ENCODE peak calls at places on chromosomes 2 and 18, in eight cellular contexts. O is HCT116, R is GM23248, Z is PC-3, Q is GM23338, C is neural progenitor cell, X is MM.1S, M is SK-N-SH. S is an unnamed sample.

GRCh38 chr18:71426441-71426840 is 1117.7 kb downstream of the CBLN2 start:
- DNase-seq in O (no peak), R (no peak), Z (no peak), Q (no peak), C (no peak), X (no peak), M (no peak), S (no peak)

GRCh38 chr2:55014962-55015939 is 35.0 kb downstream of the RTN4 start:
- DNase-seq in O (peak; percentile 54), R (peak; percentile 88), Z (peak; percentile 83), Q (peak; percentile 66), C (peak; percentile 52), X (peak; percentile 57), M (peak; percentile 55), S (peak; percentile 79)

GRCh38 chr2:121212661-121213325 is 72.2 kb downstream of the TFCP2L1 start:
- DNase-seq in O (no peak), R (no peak), Z (no peak), Q (peak; percentile 50), C (no peak), X (no peak), M (no peak), S (no peak)

GRCh38 chr2:158602027-158602426 is 145.3 kb downstream of the PKP4 start:
- DNase-seq in O (no peak), R (no peak), Z (no peak), Q (no peak), C (no peak), X (no peak), M (no peak), S (no peak)

GRCh38 chr18:63994783-63995399 is 25.0 kb downstream of the SERPINB8 start:
- DNase-seq in O (peak; percentile 22), R (peak; percentile 78), Z (peak; percentile 62), Q (peak; percentile 78), C (peak; percentile 61), X (peak; percentile 32), M (peak; percentile 72), S (peak; percentile 67)

GRCh38 chr2:122168799-122169198 is 413.3 kb downstream of the TSN start:
- DNase-seq in O (no peak), R (peak; percentile 23), Z (peak; percentile 12), Q (peak; percentile 42), C (peak; percentile 13), X (no peak), M (peak; percentile 34), S (no peak)

GRCh38 chr18:22668496-22668895 is 250.8 kb upstream of the CTAGE1 start:
- DNase-seq in O (no peak), R (peak; percentile 48), Z (no peak), Q (no peak), C (no peak), X (no peak), M (no peak), S (no peak)

GRCh38 chr2:73575280-73575679 is 66.9 kb downstream of the NAT8 start:
- DNase-seq in O (no peak), R (no peak), Z (no peak), Q (no peak), C (no peak), X (no peak), M (no peak), S (no peak)

GRCh38 chr2:200747668-200748618 is 63.8 kb upstream of the BZW1 start:
- DNase-seq in O (no peak), R (no peak), Z (peak; percentile 69), Q (no peak), C (no peak), X (peak; percentile 64), M (no peak), S (peak; percentile 59)

GRCh38 chr2:3024401-3024935 is 353.1 kb downstream of the EIPR1 start:
- DNase-seq in O (no peak), R (no peak), Z (no peak), Q (peak; percentile 31), C (no peak), X (no peak), M (no peak), S (no peak)

GRCh38 chr2:211494085-211494484 is 937.7 kb downstream of the CPS1 start:
- DNase-seq in O (no peak), R (no peak), Z (no peak), Q (no peak), C (no peak), X (no peak), M (no peak), S (no peak)

GRCh38 chr2:206193643-206194382 is 34.1 kb downstream of the EEF1B2 start:
- DNase-seq in O (no peak), R (no peak), Z (no peak), Q (no peak), C (no peak), X (no peak), M (no peak), S (no peak)

GRCh38 chr2:112811841-112812306 is 24.7 kb downstream of the IL1B start:
- DNase-seq in O (no peak), R (peak; percentile 74), Z (peak; percentile 78), Q (no peak), C (no peak), X (no peak), M (no peak), S (peak; percentile 29)

GRCh38 chr2:14720319-14720718 is 87.8 kb downstream of the LRATD1 start:
- DNase-seq in O (no peak), R (peak; percentile 29), Z (peak; percentile 60), Q (no peak), C (no peak), X (no peak), M (no peak), S (no peak)

GRCh38 chr2:225458431-225459117 is 59.1 kb downstream of the NYAP2 start:
- DNase-seq in O (no peak), R (no peak), Z (no peak), Q (no peak), C (no peak), X (peak; percentile 49), M (no peak), S (no peak)
- H3K4me2 ChIP-seq in O (no peak overlapping the region), R (no peak overlapping the region), Z (no peak overlapping the region), Q (no peak overlapping the region), C (no peak overlapping the region), X (peak overlapping the region; percentile 63), M (no peak overlapping the region), S (peak overlapping the region; percentile 43)

DNA sequence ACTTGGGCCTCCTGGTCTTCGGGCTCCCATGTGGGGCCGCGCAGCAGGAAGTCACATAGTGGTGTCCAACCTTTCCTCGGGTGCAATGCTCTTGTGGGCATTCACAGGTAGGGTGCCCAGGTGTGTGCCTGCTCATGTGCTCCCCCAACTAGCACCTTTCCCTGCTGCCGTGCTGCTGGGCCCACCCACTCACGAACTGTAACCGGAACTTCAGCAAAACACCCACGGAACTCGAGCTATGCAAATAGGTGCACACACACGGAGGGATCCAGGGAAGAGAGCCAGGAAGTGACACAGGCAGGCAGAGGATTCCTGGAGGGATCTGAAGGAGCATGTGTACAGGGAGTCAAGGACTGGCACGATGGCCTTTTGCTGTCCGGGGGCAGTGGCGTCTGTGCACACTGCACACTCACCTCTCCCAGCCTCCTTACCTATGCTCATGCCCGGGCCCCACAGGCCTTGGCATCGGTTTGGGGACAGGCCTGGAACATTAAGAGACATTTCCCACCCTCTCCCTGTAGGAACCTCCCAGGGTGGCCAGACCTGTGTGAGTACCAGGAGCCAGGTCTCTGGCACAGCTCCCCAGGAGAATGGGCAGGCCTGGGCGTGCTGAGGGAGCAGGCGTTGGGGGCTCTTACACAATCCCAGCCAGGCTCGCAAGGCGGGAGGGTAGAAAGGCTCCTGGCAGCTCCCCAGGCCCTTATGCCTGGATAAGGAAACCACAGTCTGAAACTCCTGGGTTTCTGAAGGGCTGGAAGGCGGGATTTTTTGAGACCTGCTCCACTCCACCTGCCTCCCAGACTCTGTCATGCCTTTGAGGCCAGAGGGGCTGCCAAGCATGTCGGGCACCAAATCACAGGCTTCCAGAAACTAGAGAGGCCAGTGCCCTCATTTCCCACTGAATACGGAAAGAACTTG is 6.6 kb upstream of the PTMA start:
- DNase-seq in O (no peak), R (peak; percentile 65), Z (no peak), Q (no peak), C (peak; percentile 2), X (no peak), M (no peak), S (peak; percentile 61)
- TF ChIP-seq EZH2phosphoT487 in O (no peak), R (no peak), Z (no peak), Q (no peak), C (no peak), X (no peak), M (no peak), S (no peak)

DNA sequence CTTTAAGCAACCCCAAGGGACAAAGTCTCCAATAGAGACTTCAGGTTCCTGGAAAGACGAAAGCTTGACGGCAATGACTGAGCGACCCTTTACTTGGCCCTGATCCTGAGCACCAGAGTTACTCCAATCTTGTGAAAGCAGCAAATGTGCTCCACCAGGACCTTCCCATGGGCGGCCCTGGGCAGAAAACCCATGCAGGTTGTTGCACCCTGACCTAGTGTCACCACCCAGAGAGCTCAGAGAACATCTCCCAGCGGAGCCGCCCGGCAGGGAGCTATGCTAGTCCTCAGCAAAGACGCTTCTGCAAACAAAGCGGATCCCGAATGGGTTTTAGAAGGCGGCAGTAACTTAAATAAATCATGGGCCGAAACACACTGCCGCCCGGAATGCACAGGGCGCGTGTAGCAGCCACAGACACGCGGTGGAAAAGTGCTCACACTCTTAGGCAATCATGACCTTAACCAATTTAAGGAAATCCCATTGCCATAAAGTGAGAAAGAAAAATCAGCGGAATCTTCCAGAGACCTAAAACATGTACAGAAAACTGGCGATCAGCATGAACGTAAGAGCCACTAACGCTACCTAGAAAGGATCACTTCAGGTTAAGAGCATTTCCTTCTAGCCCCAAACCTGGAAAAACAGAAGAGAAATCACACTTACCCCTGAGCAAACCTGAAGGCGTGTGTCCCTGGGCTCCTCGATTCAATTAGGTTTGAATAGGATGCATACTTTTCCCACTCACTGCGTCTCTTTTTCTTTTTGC is 490 bp downstream of the COL6A3 start:
- DNase-seq in O (no peak), R (peak; percentile 69), Z (no peak), Q (no peak), C (no peak), X (no peak), M (no peak), S (no peak)
- H3K4me3 ChIP-seq in O (no peak overlapping the region), R (peak overlapping the region; percentile 98), Z (no peak overlapping the region), Q (no peak overlapping the region), C (no peak overlapping the region), X (no peak overlapping the region), M (no peak overlapping the region), S (peak overlapping the region; percentile 69)

GRCh38 chr2:186691900-186692299 is 2.0 kb upstream of the FAM171B start:
- DNase-seq in O (no peak), R (no peak), Z (no peak), Q (no peak), C (no peak), X (no peak), M (no peak), S (no peak)

GRCh38 chr2:186695081-186695756 is 1.4 kb downstream of the FAM171B start:
- DNase-seq in O (no peak), R (peak; percentile 86), Z (peak; percentile 7), Q (no peak), C (no peak), X (no peak), M (peak; percentile 44), S (no peak)

GRCh38 chr2:186691231-186691630 is 2.6 kb upstream of the FAM171B start:
- DNase-seq in O (no peak), R (no peak), Z (no peak), Q (no peak), C (no peak), X (no peak), M (no peak), S (no peak)

GRCh38 chr2:186690796-186691195 is 3.1 kb upstream of the FAM171B start:
- DNase-seq in O (no peak), R (no peak), Z (peak; percentile 40), Q (no peak), C (no peak), X (no peak), M (no peak), S (no peak)

DNA sequence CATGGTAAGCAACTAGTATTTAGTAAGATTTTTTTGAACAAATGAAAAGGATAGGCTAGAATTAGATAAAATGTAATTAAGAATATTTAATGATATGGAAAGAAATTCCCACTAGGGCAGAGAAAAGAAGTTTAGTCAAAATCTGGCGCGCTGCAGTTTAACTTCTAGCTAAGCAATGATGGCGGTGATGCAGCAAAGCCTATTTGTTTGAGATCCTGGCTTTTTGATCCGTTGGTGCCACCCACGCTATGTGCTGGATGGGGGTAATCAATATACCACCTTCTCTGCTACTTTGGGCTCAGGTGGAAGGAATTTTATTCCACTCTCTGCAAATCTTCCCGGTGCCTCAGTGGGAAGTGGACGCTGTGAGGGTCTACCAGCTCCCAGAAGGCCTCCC is 416 bp upstream of the FAM171B start:
- DNase-seq in O (no peak), R (peak; percentile 17), Z (no peak), Q (peak; percentile 35), C (no peak), X (no peak), M (no peak), S (no peak)
- H3K4me2 ChIP-seq in O (peak overlapping the region; percentile 96), R (peak overlapping the region; percentile 100), Z (peak overlapping the region; percentile 89), Q (peak overlapping the region; percentile 76), C (peak overlapping the region; percentile 83), X (peak overlapping the region; percentile 91), M (peak overlapping the region; percentile 94), S (peak overlapping the region; percentile 83)

S was measured in hepatocyte.